ENCODE peak calls at places on chromosomes 5 and 9, in six cellular contexts. M is naive thymus-derived CD4-positive, alpha-beta T cell; D is aorta; N is body of pancreas; S is neuronal stem cell; L is CD8-positive, alpha-beta T cell. H is an unnamed sample.

GRCh38 chr9:2319421-2319820 is 302.2 kb upstream of the VLDLR start:
- DNase-seq in N (no peak), S (no peak), M (no peak), L (no peak), D (no peak), H (no peak)

GRCh38 chr5:5315068-5315835 is 107.2 kb upstream of the ICE1 start:
- DNase-seq in N (no peak), L (no peak), S (no peak), D (no peak), M (no peak), H (no peak)

GRCh38 chr9:94911986-94912635 is 185.6 kb downstream of the AOPEP start:
- DNase-seq in L (no peak), S (no peak), M (no peak), D (no peak), N (no peak), H (no peak)

GRCh38 chr5:51104556-51104955 is 278.7 kb upstream of the ISL1 start:
- DNase-seq in M (no peak), D (no peak), S (no peak), N (no peak), L (no peak), H (no peak)

GRCh38 chr5:33975846-33976245 is 8.6 kb downstream of the SLC45A2 start:
- DNase-seq in M (no peak), S (no peak), L (no peak), N (no peak), D (no peak), H (no peak)

GRCh38 chr5:151902215-151902614 is 22.4 kb downstream of the GLRA1 start:
- DNase-seq in N (no peak), S (no peak), M (no peak), D (no peak), L (no peak), H (no peak)

GRCh38 chr9:129021091-129021490 is 7.0 kb downstream of the SH3GLB2 start:
- DNase-seq in N (no peak), M (no peak), D (no peak), L (no peak), S (no peak), H (no peak)

GRCh38 chr9:130565792-130566191 is 13.6 kb upstream of the FUBP3 start:
- DNase-seq in D (no peak), L (no peak), N (no peak), S (no peak), M (no peak), H (no peak)

GRCh38 chr5:59193616-59194319 is 610.9 kb downstream of the RAB3C start:
- DNase-seq in S (no peak), M (no peak), L (no peak), D (no peak), N (no peak), H (no peak)

GRCh38 chr5:160385496-160385895 is 14.4 kb downstream of the FAM200C start:
- DNase-seq in D (no peak), M (no peak), N (no peak), S (no peak), L (no peak), H (no peak)

GRCh38 chr5:90949469-90950358 is 391.1 kb downstream of the ADGRV1 start:
- DNase-seq in M (no peak), S (no peak), N (no peak), D (no peak), L (no peak), H (no peak)

GRCh38 chr5:177131352-177131710 is 2.2 kb upstream of the NSD1 start:
- DNase-seq in L (no peak), D (peak; percentile 63), M (no peak), S (no peak), N (no peak), H (no peak)

GRCh38 chr5:141359790-141360426 is at the start of gene PCDHGB2:
- DNase-seq in N (no peak), S (no peak), M (no peak), D (peak; percentile 58), L (no peak), H (no peak)

GRCh38 chr5:86684222-86684621 is 66.5 kb downstream of the COX7C start:
- DNase-seq in M (no peak), D (no peak), S (no peak), N (no peak), L (no peak), H (no peak)

GRCh38 chr5:68348447-68349222 is 133.1 kb downstream of the PIK3R1 start:
- DNase-seq in N (no peak), M (no peak), D (no peak), S (no peak), L (no peak), H (no peak)

GRCh38 chr5:30505014-30505886 is 688.2 kb upstream of the CDH6 start:
- DNase-seq in N (no peak), M (no peak), L (no peak), D (no peak), S (peak; percentile 37), H (no peak)

GRCh38 chr9:69970001-69970531 is 73.6 kb upstream of the MAMDC2 start:
- DNase-seq in N (no peak), S (no peak), L (no peak), M (no peak), D (no peak), H (no peak)

GRCh38 chr9:123825337-123825736 is 104.6 kb downstream of the DENND1A start:
- DNase-seq in S (no peak), L (no peak), M (no peak), N (no peak), D (no peak), H (no peak)

GRCh38 chr5:150599281-150599680 is 41.2 kb upstream of the SYNPO start:
- DNase-seq in M (no peak), S (no peak), N (no peak), D (peak; percentile 67), L (no peak), H (no peak)
- H3K4me1 ChIP-seq in M (no peaks in the 10 kb centered on the region), S (peaks cover 18% of the 10 kb centered on the region), N (peaks cover 18% of the 10 kb centered on the region), D (peaks cover 4% of the 10 kb centered on the region), L (no peaks in the 10 kb centered on the region), H (no peaks in the 10 kb centered on the region)

GRCh38 chr5:135396459-135397055 is 2.5 kb downstream of the MACROH2A1 start:
- DNase-seq in M (no peak), S (no peak), N (no peak), L (no peak), D (no peak), H (no peak)
- H3K4me1 ChIP-seq in M (peaks cover 22% of the 10 kb centered on the region), S (peaks cover 5% of the 10 kb centered on the region), N (peaks cover 40% of the 10 kb centered on the region), L (peaks cover 37% of the 10 kb centered on the region), D (no peaks in the 10 kb centered on the region), H (peaks cover 16% of the 10 kb centered on the region)

DNA sequence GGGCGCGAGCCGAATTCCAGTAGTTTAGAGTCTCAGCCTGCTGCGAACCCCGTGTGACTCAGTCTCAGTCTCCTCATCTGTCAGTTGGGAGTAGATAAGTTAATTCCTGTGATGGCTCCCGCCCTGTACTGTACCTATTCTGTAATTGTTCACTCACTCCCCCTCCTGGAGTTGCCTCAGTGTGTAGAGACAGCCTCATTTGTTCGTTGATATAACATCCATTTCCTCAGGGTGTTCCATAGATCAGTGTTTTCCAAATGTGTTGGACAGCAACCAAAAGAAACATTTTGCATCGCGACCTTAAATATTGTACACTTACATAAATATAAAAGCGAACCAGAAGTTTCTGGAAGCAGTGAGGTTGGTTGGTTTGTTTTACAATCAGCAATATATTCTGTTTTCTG is 680 bp downstream of the NFX1 start:
- DNase-seq in M (no peak), N (no peak), S (no peak), D (no peak), L (no peak), H (no peak)
- H3K4me1 ChIP-seq in M (peaks cover 11% of the 10 kb centered on the region), N (peaks cover 41% of the 10 kb centered on the region), S (no peaks in the 10 kb centered on the region), D (no peaks in the 10 kb centered on the region), L (peaks cover 65% of the 10 kb centered on the region), H (peaks cover 22% of the 10 kb centered on the region)

GRCh38 chr5:14211818-14212799 is 69.0 kb downstream of the TRIO start:
- DNase-seq in S (no peak), L (no peak), D (no peak), M (no peak), N (no peak), H (no peak)
- H3K4me1 ChIP-seq in S (peaks cover 3% of the 10 kb centered on the region), L (no peaks in the 10 kb centered on the region), D (peaks cover 5% of the 10 kb centered on the region), M (no peaks in the 10 kb centered on the region), N (peaks cover 19% of the 10 kb centered on the region), H (peaks cover 7% of the 10 kb centered on the region)

GRCh38 chr5:170386743-170387142 is 2.4 kb downstream of the KCNMB1 start:
- DNase-seq in M (no peak), S (no peak), D (no peak), N (no peak), L (no peak), H (no peak)

GRCh38 chr5:170388818-170389217 is 349 bp downstream of the KCNMB1 start:
- DNase-seq in D (no peak), L (no peak), M (no peak), N (no peak), S (no peak), H (no peak)

GRCh38 chr5:170388240-170388639 is 927 bp downstream of the KCNMB1 start:
- DNase-seq in M (no peak), N (no peak), D (no peak), S (no peak), L (no peak), H (no peak)

GRCh38 chr5:170389250-170389902 is at the start of gene KCNMB1:
- DNase-seq in M (no peak), D (peak; percentile 88), N (no peak), S (no peak), L (no peak), H (no peak)

DNA sequence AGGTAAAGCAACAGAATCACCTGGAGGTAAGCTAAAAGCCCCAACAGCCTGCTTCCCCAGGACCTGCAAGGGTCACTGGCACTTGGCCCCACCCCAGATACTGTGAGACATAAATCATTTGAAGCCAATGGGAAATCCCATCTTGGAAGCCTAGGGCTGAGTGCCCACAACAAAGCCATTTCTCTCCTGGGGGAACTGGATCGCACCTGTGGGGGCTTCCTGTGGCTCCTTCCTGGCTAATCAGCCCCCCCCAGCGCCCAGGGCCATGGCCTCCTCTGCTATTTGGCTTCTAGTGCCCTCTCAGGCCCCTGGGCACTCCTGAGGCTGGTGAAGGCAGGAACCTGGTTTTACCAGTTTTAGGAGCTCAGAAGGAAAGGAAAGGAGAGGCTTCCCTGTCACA is 1.4 kb downstream of the KCNMB1 start:
- DNase-seq in L (no peak), D (no peak), S (no peak), N (no peak), M (no peak), H (peak; percentile 28)
- H3K4me1 ChIP-seq in L (no peaks in the 10 kb centered on the region), D (no peaks in the 10 kb centered on the region), S (no peaks in the 10 kb centered on the region), N (no peaks in the 10 kb centered on the region), M (no peaks in the 10 kb centered on the region), H (no peaks in the 10 kb centered on the region)

GRCh38 chr5:111743993-111744392 is 13.0 kb downstream of the NREP start:
- DNase-seq in M (no peak), S (no peak), L (no peak), D (no peak), N (no peak), H (no peak)

GRCh38 chr5:111743521-111743920 is 13.5 kb downstream of the NREP start:
- DNase-seq in M (no peak), S (no peak), D (no peak), N (no peak), L (no peak), H (no peak)

GRCh38 chr5:111742595-111742994 is 14.4 kb downstream of the NREP start:
- DNase-seq in L (no peak), S (no peak), M (no peak), N (peak; percentile 35), D (no peak), H (no peak)

GRCh38 chr5:111741270-111741669 is 15.7 kb downstream of the NREP start:
- DNase-seq in S (no peak), L (no peak), N (no peak), M (no peak), D (no peak), H (no peak)

GRCh38 chr5:111742166-111742565 is 14.8 kb downstream of the NREP start:
- DNase-seq in D (no peak), N (no peak), S (no peak), L (no peak), M (no peak), H (no peak)
- H3K4me1 ChIP-seq in D (no peaks in the 10 kb centered on the region), N (peaks cover 14% of the 10 kb centered on the region), S (peaks cover 37% of the 10 kb centered on the region), L (peaks cover 8% of the 10 kb centered on the region), M (no peaks in the 10 kb centered on the region), H (peaks cover 19% of the 10 kb centered on the region)

GRCh38 chr5:109693535-109694152 is 3.9 kb downstream of the MAN2A1 start:
- DNase-seq in S (no peak), M (no peak), L (no peak), N (no peak), D (no peak), H (no peak)
- H3K4me1 ChIP-seq in S (peaks cover 5% of the 10 kb centered on the region), M (peaks cover 50% of the 10 kb centered on the region), L (peaks cover 67% of the 10 kb centered on the region), N (peaks cover 63% of the 10 kb centered on the region), D (peaks cover 9% of the 10 kb centered on the region), H (peaks cover 37% of the 10 kb centered on the region)

H was measured in thyroid gland.